ENCODE peak calls at places on chromosomes 4 and X, in six cellular contexts. G is endodermal cell, Y is cardiac muscle cell, R is A549, Q is PC-9, D is left lung. A is an unnamed sample.

GRCh38 chrX:116240446-116240845 is 69.9 kb downstream of the AGTR2 start:
- DNase-seq in G (no peak), Y (no peak), R (peak; percentile 22), Q (no peak), D (no peak), A (no peak)

GRCh38 chr4:6938237-6938636 is 28.6 kb downstream of the TBC1D14 start:
- DNase-seq in G (no peak), Y (no peak), R (no peak), Q (no peak), D (peak; percentile 75), A (no peak)

GRCh38 chr4:25888781-25889180 is 25.2 kb upstream of the SMIM20 start:
- DNase-seq in G (no peak), Y (no peak), R (no peak), Q (no peak), D (no peak), A (no peak)

GRCh38 chr4:157020882-157021281 is 49.3 kb upstream of the PDGFC start:
- DNase-seq in G (no peak), Y (no peak), R (no peak), Q (no peak), D (no peak), A (no peak)

GRCh38 chrX:12974217-12974796 is 603 bp upstream of the TMSB4X start:
- DNase-seq in G (peak; percentile 81), Y (no peak), R (peak; percentile 84), Q (peak; percentile 83), D (peak; percentile 68), A (no peak)

GRCh38 chrX:63686878-63687714 is 97.9 kb downstream of the ARHGEF9 start:
- DNase-seq in G (peak; percentile 57), Y (peak; percentile 25), R (peak; percentile 30), Q (peak; percentile 1), D (no peak), A (no peak)

GRCh38 chr4:2935762-2936743 is 27.2 kb downstream of the NOP14 start:
- DNase-seq in G (peak; percentile 42), Y (no peak), R (peak; percentile 40), Q (peak; percentile 77), D (peak; percentile 31), A (peak; percentile 90)

GRCh38 chrX:154649864-154650510 is 3.4 kb downstream of the CTAG2 start:
- DNase-seq in G (no peak), Y (no peak), R (no peak), Q (no peak), D (no peak), A (no peak)

GRCh38 chr4:53863731-53864130 is 200.7 kb downstream of the CHIC2 start:
- DNase-seq in G (no peak), Y (peak; percentile 86), R (no peak), Q (no peak), D (no peak), A (no peak)

GRCh38 chrX:39645059-39645895 is 452.5 kb downstream of the BCOR start:
- DNase-seq in G (no peak), Y (no peak), R (peak; percentile 25), Q (no peak), D (peak; percentile 68), A (no peak)

GRCh38 chr4:54731552-54731951 is 73.8 kb downstream of the KIT start:
- DNase-seq in G (no peak), Y (no peak), R (no peak), Q (no peak), D (no peak), A (no peak)

GRCh38 chr4:139167774-139168444 is 9.1 kb downstream of the ELF2 start:
- DNase-seq in G (no peak), Y (no peak), R (peak; percentile 62), Q (peak; percentile 11), D (no peak), A (no peak)

GRCh38 chrX:13396887-13397286 is 77.0 kb upstream of the ATXN3L start:
- DNase-seq in G (no peak), Y (no peak), R (peak; percentile 39), Q (no peak), D (no peak), A (no peak)

GRCh38 chrX:96579252-96579651 is 105.4 kb upstream of the DIAPH2 start:
- DNase-seq in G (no peak), Y (no peak), R (no peak), Q (no peak), D (no peak), A (no peak)

GRCh38 chrX:48937065-48937907 is 18.5 kb upstream of the PIM2 start:
- DNase-seq in G (peak; percentile 64), Y (peak; percentile 30), R (no peak), Q (no peak), D (peak; percentile 81), A (no peak)

GRCh38 chr4:143085224-143085623 is 99.5 kb upstream of the USP38 start:
- DNase-seq in G (no peak), Y (no peak), R (peak; percentile 2), Q (no peak), D (no peak), A (no peak)

GRCh38 chr4:94304365-94304971 is 38.2 kb downstream of the HPGDS start:
- DNase-seq in G (no peak), Y (peak; percentile 56), R (peak; percentile 38), Q (peak; percentile 6), D (no peak), A (no peak)

GRCh38 chr4:159014896-159015295 is 88.0 kb upstream of the RAPGEF2 start:
- DNase-seq in G (no peak), Y (no peak), R (no peak), Q (no peak), D (no peak), A (no peak)

GRCh38 chr4:40292313-40292759 is 42.8 kb upstream of the CHRNA9 start:
- DNase-seq in G (peak; percentile 74), Y (no peak), R (peak; percentile 20), Q (no peak), D (no peak), A (no peak)

GRCh38 chr4:121226362-121226761 is 62.2 kb upstream of the TNIP3 start:
- DNase-seq in G (no peak), Y (no peak), R (no peak), Q (no peak), D (no peak), A (no peak)

GRCh38 chrX:118148737-118149136 is 32.1 kb upstream of the KLHL13 start:
- DNase-seq in G (no peak), Y (no peak), R (no peak), Q (no peak), D (no peak), A (no peak)

GRCh38 chr4:185817403-185817818 is 5.4 kb upstream of the SORBS2 start:
- DNase-seq in G (no peak), Y (no peak), R (no peak), Q (peak; percentile 28), D (peak; percentile 80), A (no peak)

GRCh38 chr4:63937961-63938360 is 471.3 kb downstream of the TECRL start:
- DNase-seq in G (no peak), Y (no peak), R (peak; percentile 12), Q (no peak), D (no peak), A (no peak)

GRCh38 chr4:33268776-33269175 is 2548.6 kb downstream of the PCDH7 start:
- DNase-seq in G (no peak), Y (no peak), R (no peak), Q (no peak), D (no peak), A (no peak)
- H3K4me1 ChIP-seq in G (no peaks in the 10 kb centered on the region), Y (no peaks in the 10 kb centered on the region), R (no peaks in the 10 kb centered on the region), Q (no peaks in the 10 kb centered on the region), D (no peaks in the 10 kb centered on the region), A (no peaks in the 10 kb centered on the region)

DNA sequence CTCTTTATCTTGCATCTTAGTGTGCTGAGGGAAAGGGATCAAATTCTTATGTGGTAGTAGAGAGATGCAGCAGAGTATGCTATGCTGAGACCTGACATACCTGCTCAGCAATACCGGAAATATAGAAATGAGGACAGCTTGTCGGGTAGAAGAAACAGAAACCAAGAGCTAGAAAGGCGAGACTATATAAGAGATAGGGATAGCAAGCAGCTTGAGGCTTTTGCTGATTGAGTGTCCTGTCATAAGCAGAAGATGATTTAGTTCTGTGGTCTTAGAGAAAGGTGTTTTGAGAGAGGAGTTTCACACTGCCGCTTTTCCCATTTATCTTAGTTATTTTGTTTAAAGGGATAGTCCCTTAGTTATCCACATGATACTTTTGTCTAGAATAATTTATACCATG is 31.7 kb downstream of the USP9X start:
- DNase-seq in G (no peak), Y (no peak), R (no peak), Q (peak; percentile 1), D (no peak), A (no peak)
- H3K4me1 ChIP-seq in G (no peaks in the 10 kb centered on the region), Y (no peaks in the 10 kb centered on the region), R (peaks cover 53% of the 10 kb centered on the region), Q (no peaks in the 10 kb centered on the region), D (no peaks in the 10 kb centered on the region), A (no peaks in the 10 kb centered on the region)

GRCh38 chrX:124343016-124343415 is 3.3 kb upstream of the SH2D1A start:
- DNase-seq in G (no peak), Y (no peak), R (no peak), Q (no peak), D (no peak), A (no peak)

GRCh38 chrX:124346877-124347241 is 496 bp downstream of the SH2D1A start:
- DNase-seq in G (no peak), Y (no peak), R (no peak), Q (no peak), D (no peak), A (no peak)

GRCh38 chrX:124346064-124346876 is at the start of gene SH2D1A:
- DNase-seq in G (no peak), Y (no peak), R (no peak), Q (no peak), D (no peak), A (no peak)

GRCh38 chrX:124342174-124342867 is 4.0 kb upstream of the SH2D1A start:
- DNase-seq in G (no peak), Y (no peak), R (no peak), Q (no peak), D (no peak), A (no peak)

DNA sequence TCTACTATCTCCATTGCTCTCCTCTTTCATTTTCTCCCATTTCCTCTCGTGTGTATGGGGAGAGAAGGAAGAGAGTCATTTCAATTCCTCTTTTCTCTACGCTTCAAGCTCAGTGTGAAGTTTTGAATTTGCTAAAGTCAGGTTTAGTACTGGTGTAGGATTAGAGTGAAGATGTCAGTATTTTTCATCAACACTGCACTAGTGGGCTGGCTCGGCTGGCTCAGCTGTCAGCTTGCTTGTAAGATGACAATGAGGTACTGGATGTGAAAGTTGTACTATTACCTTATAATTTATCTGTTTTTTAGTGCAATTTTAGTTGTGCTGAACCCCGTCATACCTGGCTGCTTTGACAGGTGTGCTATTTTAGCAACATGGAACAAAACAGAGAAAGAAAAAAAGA is 2.1 kb upstream of the SH2D1A start:
- DNase-seq in G (no peak), Y (no peak), R (no peak), Q (no peak), D (no peak), A (no peak)
- H3K4me1 ChIP-seq in G (no peaks in the 10 kb centered on the region), Y (no peaks in the 10 kb centered on the region), R (no peaks in the 10 kb centered on the region), Q (no peaks in the 10 kb centered on the region), D (no peaks in the 10 kb centered on the region), A (no peaks in the 10 kb centered on the region)

GRCh38 chr4:70714061-70714468 is 7.7 kb upstream of the RUFY3 start:
- DNase-seq in G (no peak), Y (no peak), R (no peak), Q (no peak), D (no peak), A (no peak)

GRCh38 chr4:70713453-70714026 is 8.2 kb upstream of the RUFY3 start:
- DNase-seq in G (peak; percentile 85), Y (no peak), R (no peak), Q (no peak), D (no peak), A (no peak)

GRCh38 chr4:70711599-70711998 is 10.2 kb upstream of the RUFY3 start:
- DNase-seq in G (no peak), Y (no peak), R (no peak), Q (no peak), D (no peak), A (no peak)

GRCh38 chr4:70712150-70712549 is 9.6 kb upstream of the RUFY3 start:
- DNase-seq in G (no peak), Y (no peak), R (no peak), Q (no peak), D (no peak), A (no peak)

GRCh38 chr4:70712604-70713452 is 8.9 kb upstream of the RUFY3 start:
- DNase-seq in G (no peak), Y (no peak), R (no peak), Q (no peak), D (no peak), A (no peak)
- H3K4me1 ChIP-seq in G (peaks cover 13% of the 10 kb centered on the region), Y (peaks cover 10% of the 10 kb centered on the region), R (peaks cover 34% of the 10 kb centered on the region), Q (no peaks in the 10 kb centered on the region), D (peaks cover 15% of the 10 kb centered on the region), A (peaks cover 4% of the 10 kb centered on the region)

A was measured in RWPE2.